ENCODE peak calls at places on chromosomes 16 and 17, in six cellular contexts. U is body of pancreas, R is cardiac fibroblast, L is colonic mucosa, B is RWPE1, M is Panc1. Y is an unnamed sample.

GRCh38 chr16:66381585-66382170 is 15.2 kb downstream of the CDH5 start:
- DNase-seq in R (no peak), M (no peak), L (no peak), U (no peak), B (no peak), Y (no peak)

GRCh38 chr16:57528499-57529323 is 7.7 kb downstream of the CCDC102A start:
- DNase-seq in B (no peak), M (no peak), L (peak; percentile 85), R (no peak), U (no peak), Y (peak; percentile 70)

GRCh38 chr17:28395968-28396367 is 10.0 kb downstream of the SLC46A1 start:
- DNase-seq in B (no peak), L (no peak), M (no peak), U (no peak), R (no peak), Y (no peak)

GRCh38 chr16:22815863-22816262 is 1.9 kb downstream of the HS3ST2 start:
- DNase-seq in B (no peak), M (no peak), U (no peak), L (no peak), R (no peak), Y (no peak)

GRCh38 chr17:17581509-17581908 is 10.0 kb downstream of the PEMT start:
- DNase-seq in M (no peak), R (no peak), B (no peak), L (no peak), U (no peak), Y (no peak)

GRCh38 chr16:77214411-77215138 is 15.4 kb downstream of the SYCE1L start:
- DNase-seq in L (no peak), M (no peak), B (no peak), R (no peak), U (no peak), Y (no peak)

GRCh38 chr16:3027983-3028715 is 4.3 kb downstream of the THOC6 start:
- DNase-seq in B (peak; percentile 86), M (peak; percentile 32), U (peak; percentile 92), R (peak; percentile 73), L (peak; percentile 92), Y (peak; percentile 65)

GRCh38 chr17:17792551-17793377 is 44.0 kb downstream of the SREBF1 start:
- DNase-seq in L (no peak), M (no peak), B (no peak), R (peak; percentile 88), U (no peak), Y (no peak)

GRCh38 chr16:17063156-17063555 is 407.6 kb downstream of the XYLT1 start:
- DNase-seq in L (no peak), B (no peak), U (no peak), M (no peak), R (no peak), Y (no peak)

GRCh38 chr17:17796787-17797061 is 40.1 kb downstream of the SREBF1 start:
- DNase-seq in U (no peak), B (no peak), R (no peak), L (no peak), M (no peak), Y (no peak)

GRCh38 chr17:63189930-63190329 is 223.9 kb downstream of the TANC2 start:
- DNase-seq in B (no peak), L (no peak), R (no peak), M (no peak), U (no peak), Y (no peak)

GRCh38 chr17:79080761-79081290 is 6.2 kb downstream of the ENGASE start:
- DNase-seq in M (no peak), U (no peak), R (no peak), L (no peak), B (no peak), Y (no peak)

GRCh38 chr17:8785547-8786412 is 13.4 kb downstream of the MFSD6L start:
- DNase-seq in U (peak; percentile 71), B (peak; percentile 65), L (peak; percentile 84), M (peak; percentile 56), R (peak; percentile 75), Y (peak; percentile 68)

GRCh38 chr17:38330941-38331411 is 12.8 kb downstream of the GPR179 start:
- DNase-seq in M (no peak), R (no peak), L (no peak), B (no peak), U (no peak), Y (no peak)

GRCh38 chr17:22310717-22311686 is 618.7 kb downstream of the KCNJ18 start:
- DNase-seq in B (no peak), U (no peak), M (no peak), R (no peak), L (no peak), Y (no peak)

GRCh38 chr17:34305606-34306005 is 13.6 kb upstream of the CCL8 start:
- DNase-seq in L (no peak), U (no peak), R (peak; percentile 40), M (no peak), B (no peak), Y (no peak)

GRCh38 chr17:77610980-77611641 is 347.4 kb upstream of the TNRC6C start:
- DNase-seq in R (no peak), U (no peak), M (no peak), L (no peak), B (no peak), Y (no peak)

GRCh38 chr17:2184993-2185931 is 118.3 kb downstream of the SMG6 start:
- DNase-seq in R (no peak), M (no peak), L (no peak), U (no peak), B (no peak), Y (no peak)

GRCh38 chr16:68762996-68763756 is 26.1 kb downstream of the CDH1 start:
- DNase-seq in U (peak; percentile 44), L (no peak), M (no peak), B (no peak), R (peak; percentile 37), Y (no peak)

GRCh38 chr17:35086931-35087573 is 23.5 kb upstream of the RFFL start:
- DNase-seq in B (no peak), M (no peak), U (no peak), L (peak; percentile 38), R (no peak), Y (peak; percentile 30)

GRCh38 chr17:50346313-50347086 is 574 bp downstream of the XYLT2 start:
- DNase-seq in R (no peak), B (peak; percentile 35), U (peak; percentile 42), M (no peak), L (peak; percentile 64), Y (peak; percentile 55)

GRCh38 chr17:49969794-49970389 is 902 bp downstream of the DLX4 start:
- DNase-seq in U (no peak), R (no peak), L (no peak), B (no peak), M (no peak), Y (no peak)

GRCh38 chr17:71142333-71142732 is 973.0 kb downstream of the KCNJ2 start:
- DNase-seq in R (no peak), B (no peak), U (no peak), M (no peak), L (no peak), Y (no peak)

GRCh38 chr16:30774367-30775130 is 12.4 kb downstream of the RNF40 start:
- DNase-seq in M (no peak), B (no peak), L (no peak), R (no peak), U (no peak), Y (no peak)

DNA sequence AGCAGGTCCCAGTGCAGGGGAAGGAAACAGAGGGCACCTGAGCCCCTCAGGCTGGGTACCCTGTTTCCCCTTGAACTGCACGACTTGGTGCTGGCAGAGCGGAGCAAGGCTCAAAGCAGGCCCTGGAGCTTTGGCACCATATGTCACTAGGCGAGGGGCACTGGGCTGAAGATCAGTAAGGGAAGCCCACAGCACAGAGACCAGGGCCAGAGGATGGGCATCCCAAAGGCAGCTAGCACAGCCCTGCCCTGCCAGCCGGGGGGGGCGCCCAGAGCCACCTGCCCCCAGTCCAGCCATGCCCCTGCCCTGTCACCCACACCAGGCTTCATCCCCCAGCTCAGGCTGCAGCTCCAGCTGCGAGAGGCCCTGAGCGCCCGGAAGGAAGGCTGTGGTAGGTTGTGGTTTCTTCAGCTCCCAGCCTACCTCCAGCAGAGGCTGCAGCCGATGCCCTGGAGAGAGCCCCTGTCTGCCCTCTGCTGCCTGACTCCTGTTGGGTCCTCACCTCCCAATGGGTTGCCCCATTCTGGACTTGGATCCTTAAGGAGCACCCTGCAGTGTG is 10.9 kb downstream of the NHERF1 start:
- DNase-seq in M (no peak), R (no peak), B (no peak), U (no peak), L (no peak), Y (peak; percentile 55)
- TF ChIP-seq CTCF in M (no peak), R (no peak), B (no peak), U (no peak), L (no peak), Y (peak; percentile 25)

GRCh38 chr16:69798466-69798865 is 36.3 kb downstream of the WWP2 start:
- DNase-seq in M (no peak), U (no peak), R (peak; percentile 20), L (no peak), B (no peak), Y (no peak)
- TF ChIP-seq CTCF in M (peak; percentile 41), U (peak; percentile 33), R (peak; percentile 53), L (no peak), B (no peak), Y (no peak)

GRCh38 chr17:39938140-39938869 is 10.8 kb downstream of the LRRC3C start:
- DNase-seq in M (no peak), B (no peak), U (no peak), R (no peak), L (no peak), Y (peak; percentile 70)
- TF ChIP-seq CTCF in M (no peak), B (no peak), U (no peak), R (no peak), L (no peak), Y (no peak)

GRCh38 chr17:82298538-82299421 is 18.6 kb downstream of the CD7 start:
- DNase-seq in M (no peak), U (no peak), B (no peak), L (no peak), R (no peak), Y (no peak)

GRCh38 chr17:82299452-82299851 is 18.0 kb downstream of the CD7 start:
- DNase-seq in B (no peak), L (no peak), M (no peak), R (no peak), U (no peak), Y (no peak)

GRCh38 chr17:82296511-82297279 is 20.7 kb downstream of the CD7 start:
- DNase-seq in L (peak; percentile 52), U (no peak), M (no peak), R (no peak), B (no peak), Y (no peak)

GRCh38 chr17:82297280-82297803 is 20.1 kb downstream of the CD7 start:
- DNase-seq in B (peak; percentile 79), R (peak; percentile 88), U (peak; percentile 82), L (peak; percentile 75), M (peak; percentile 71), Y (peak; percentile 57)

DNA sequence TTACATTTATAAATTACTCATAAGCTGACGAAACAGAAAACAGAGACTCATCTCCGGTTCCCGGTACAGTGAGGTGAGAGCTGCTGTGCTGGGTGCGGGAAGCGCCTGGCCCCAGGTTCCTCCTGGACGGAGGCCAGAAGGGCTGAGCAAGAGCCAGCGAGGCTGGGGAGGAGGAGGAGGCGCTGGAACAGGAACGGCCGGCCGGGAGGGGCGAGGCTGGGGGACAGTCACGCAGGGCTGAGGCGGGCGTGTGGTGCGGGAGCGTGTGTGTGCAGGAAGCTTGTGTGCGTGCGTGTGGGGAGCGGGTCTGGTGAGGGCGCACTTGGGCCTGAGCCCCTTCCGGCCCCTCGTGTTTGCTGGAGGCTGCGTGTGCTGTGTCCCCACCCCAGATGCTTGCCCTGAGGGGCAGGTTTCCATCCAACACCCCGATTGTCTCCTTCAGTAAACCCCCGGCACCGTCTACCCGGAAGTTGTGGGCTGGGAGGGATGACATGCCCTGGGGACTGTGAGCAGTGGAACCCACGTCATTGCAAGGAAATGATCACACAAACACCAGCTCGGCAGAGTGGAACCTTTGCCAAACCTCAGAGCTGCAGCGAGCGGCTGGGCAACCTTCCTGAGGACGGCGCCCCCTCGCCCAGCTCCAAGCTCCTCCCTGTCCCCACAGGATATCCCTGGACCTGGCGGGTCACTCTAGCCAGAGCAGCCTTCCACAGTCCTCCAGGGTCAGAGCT is 19.4 kb downstream of the CD7 start:
- DNase-seq in B (peak; percentile 89), M (peak; percentile 69), L (peak; percentile 94), U (peak; percentile 90), R (peak; percentile 96), Y (peak; percentile 93)
- TF ChIP-seq CTCF in B (no peak), M (no peak), L (no peak), U (no peak), R (no peak), Y (no peak)